ENCODE peak calls at places on chromosomes 12 and 14, in four cellular contexts. One of them, this sample, is unnamed.

GRCh38 chr14:35258420-35258819 is 33.8 kb upstream of the PSMA6 start:
- DNase-seq in HCT116: no peak
- DNase-seq in SK-N-SH: no peak
- DNase-seq in Panc1: no peak
- DNase-seq in this sample: no peak

GRCh38 chr12:52171950-52172512 is 19.8 kb downstream of the KRT80 start:
- DNase-seq in SK-N-SH: no peak
- DNase-seq in HCT116: no peak
- DNase-seq in Panc1: no peak
- DNase-seq in this sample: no peak

GRCh38 chr12:94151577-94151976 is 3.2 kb downstream of the PLXNC1 start:
- DNase-seq in SK-N-SH: no peak
- DNase-seq in HCT116: no peak
- DNase-seq in Panc1: no peak
- DNase-seq in this sample: no peak

GRCh38 chr14:58082011-58082410 is 70.0 kb downstream of the ARMH4 start:
- DNase-seq in HCT116: no peak
- DNase-seq in SK-N-SH: no peak
- DNase-seq in Panc1: no peak
- DNase-seq in this sample: no peak

GRCh38 chr12:110698171-110698902 is 9.4 kb upstream of the HVCN1 start:
- DNase-seq in HCT116: peak
- DNase-seq in SK-N-SH: no peak
- DNase-seq in Panc1: peak
- DNase-seq in this sample: peak

GRCh38 chr12:132162508-132163031 is 18.3 kb downstream of the NOC4L start:
- DNase-seq in Panc1: no peak
- DNase-seq in SK-N-SH: peak
- DNase-seq in HCT116: no peak
- DNase-seq in this sample: no peak

GRCh38 chr12:114869091-114869834 is 185.3 kb upstream of the TBX3 start:
- DNase-seq in SK-N-SH: peak
- DNase-seq in HCT116: no peak
- DNase-seq in Panc1: no peak
- DNase-seq in this sample: no peak

GRCh38 chr14:74211945-74212580 is 27.2 kb upstream of the VSX2 start:
- DNase-seq in HCT116: no peak
- DNase-seq in Panc1: no peak
- DNase-seq in SK-N-SH: no peak
- DNase-seq in this sample: no peak

GRCh38 chr14:64636208-64636979 is 67.8 kb upstream of the PLEKHG3 start:
- DNase-seq in HCT116: peak
- DNase-seq in Panc1: peak
- DNase-seq in SK-N-SH: peak
- DNase-seq in this sample: peak

GRCh38 chr14:23110579-23111375 is 6.0 kb upstream of the CIROP start:
- DNase-seq in SK-N-SH: no peak
- DNase-seq in HCT116: no peak
- DNase-seq in Panc1: no peak
- DNase-seq in this sample: no peak

GRCh38 chr12:131944601-131945251 is 5.0 kb upstream of the EP400 start:
- DNase-seq in Panc1: no peak
- DNase-seq in SK-N-SH: peak
- DNase-seq in HCT116: no peak
- DNase-seq in this sample: no peak

GRCh38 chr12:68287106-68287505 is 33.7 kb upstream of the IL22 start:
- DNase-seq in HCT116: no peak
- DNase-seq in Panc1: no peak
- DNase-seq in SK-N-SH: no peak
- DNase-seq in this sample: no peak

GRCh38 chr12:100295764-100296555 is 29.0 kb downstream of the SCYL2 start:
- DNase-seq in Panc1: no peak
- DNase-seq in HCT116: no peak
- DNase-seq in SK-N-SH: no peak
- DNase-seq in this sample: no peak

GRCh38 chr14:59306775-59307174 is 118.3 kb downstream of the DAAM1 start:
- DNase-seq in Panc1: no peak
- DNase-seq in SK-N-SH: no peak
- DNase-seq in HCT116: no peak
- DNase-seq in this sample: no peak

GRCh38 chr12:15033029-15033428 is 60.2 kb downstream of the PDE6H start:
- DNase-seq in HCT116: no peak
- DNase-seq in SK-N-SH: no peak
- DNase-seq in Panc1: no peak
- DNase-seq in this sample: no peak

GRCh38 chr12:49635036-49635435 is 11.7 kb downstream of the PRPF40B start:
- DNase-seq in HCT116: no peak
- DNase-seq in SK-N-SH: no peak
- DNase-seq in Panc1: no peak
- DNase-seq in this sample: no peak

GRCh38 chr12:19681007-19681406 is 241.7 kb downstream of the AEBP2 start:
- DNase-seq in SK-N-SH: no peak
- DNase-seq in Panc1: no peak
- DNase-seq in HCT116: no peak
- DNase-seq in this sample: no peak

GRCh38 chr12:57844725-57845477 is 1.6 kb downstream of the CTDSP2 start:
- DNase-seq in SK-N-SH: peak
- DNase-seq in HCT116: peak
- DNase-seq in Panc1: no peak
- DNase-seq in this sample: peak

GRCh38 chr14:69870613-69871012 is 8.6 kb upstream of the SMOC1 start:
- DNase-seq in SK-N-SH: no peak
- DNase-seq in HCT116: no peak
- DNase-seq in Panc1: no peak
- DNase-seq in this sample: no peak

GRCh38 chr12:119838781-119839180 is 38.3 kb downstream of the CIT start:
- DNase-seq in SK-N-SH: no peak
- DNase-seq in Panc1: no peak
- DNase-seq in HCT116: no peak
- DNase-seq in this sample: no peak

GRCh38 chr12:91182664-91183455 is at the start of gene DCN:
- DNase-seq in SK-N-SH: no peak
- DNase-seq in Panc1: no peak
- DNase-seq in HCT116: no peak
- DNase-seq in this sample: no peak

GRCh38 chr12:6310771-6311610 is 509 bp downstream of the PLEKHG6 start:
- DNase-seq in SK-N-SH: no peak
- DNase-seq in HCT116: no peak
- DNase-seq in Panc1: no peak
- DNase-seq in this sample: no peak
- TF ChIP-seq POLR2AphosphoS5 in SK-N-SH: no peak
- TF ChIP-seq POLR2AphosphoS5 in HCT116: peak
- TF ChIP-seq POLR2AphosphoS5 in Panc1: no peak
- TF ChIP-seq POLR2AphosphoS5 in this sample: no peak

GRCh38 chr14:91127411-91127810 is 13.5 kb downstream of the DGLUCY start:
- DNase-seq in Panc1: no peak
- DNase-seq in HCT116: no peak
- DNase-seq in SK-N-SH: no peak
- DNase-seq in this sample: no peak

GRCh38 chr14:91127924-91128323 is 14.1 kb downstream of the DGLUCY start:
- DNase-seq in HCT116: no peak
- DNase-seq in Panc1: no peak
- DNase-seq in SK-N-SH: no peak
- DNase-seq in this sample: no peak

GRCh38 chr14:91126761-91127160 is 12.9 kb downstream of the DGLUCY start:
- DNase-seq in SK-N-SH: no peak
- DNase-seq in Panc1: no peak
- DNase-seq in HCT116: no peak
- DNase-seq in this sample: no peak

GRCh38 chr14:91129261-91129660 is 15.4 kb downstream of the DGLUCY start:
- DNase-seq in Panc1: no peak
- DNase-seq in SK-N-SH: no peak
- DNase-seq in HCT116: no peak
- DNase-seq in this sample: no peak

GRCh38 chr14:91128699-91129098 is 14.8 kb downstream of the DGLUCY start:
- DNase-seq in HCT116: no peak
- DNase-seq in Panc1: no peak
- DNase-seq in SK-N-SH: no peak
- DNase-seq in this sample: no peak
- H3K27ac ChIP-seq in HCT116: no peak
- H3K27ac ChIP-seq in Panc1: no peak
- H3K27ac ChIP-seq in SK-N-SH: no peak
- H3K27ac ChIP-seq in this sample: no peak

GRCh38 chr12:83850531-83850930 is 1062.1 kb downstream of the SLC6A15 start:
- DNase-seq in Panc1: no peak
- DNase-seq in HCT116: no peak
- DNase-seq in SK-N-SH: no peak
- DNase-seq in this sample: no peak

GRCh38 chr12:83843531-83843930 is 1069.1 kb downstream of the SLC6A15 start:
- DNase-seq in HCT116: no peak
- DNase-seq in Panc1: no peak
- DNase-seq in SK-N-SH: no peak
- DNase-seq in this sample: no peak

GRCh38 chr12:83848702-83849101 is 1063.9 kb downstream of the SLC6A15 start:
- DNase-seq in SK-N-SH: no peak
- DNase-seq in Panc1: no peak
- DNase-seq in HCT116: no peak
- DNase-seq in this sample: no peak
- TF ChIP-seq POLR2AphosphoS5 in SK-N-SH: no peak
- TF ChIP-seq POLR2AphosphoS5 in Panc1: no peak
- TF ChIP-seq POLR2AphosphoS5 in HCT116: no peak
- TF ChIP-seq POLR2AphosphoS5 in this sample: no peak

GRCh38 chr14:104972301-104973211 is 5.6 kb downstream of the AHNAK2 start:
- DNase-seq in HCT116: peak
- DNase-seq in SK-N-SH: no peak
- DNase-seq in Panc1: no peak
- DNase-seq in this sample: no peak
- H3K27ac ChIP-seq in HCT116: peak
- H3K27ac ChIP-seq in SK-N-SH: peak
- H3K27ac ChIP-seq in Panc1: peak
- H3K27ac ChIP-seq in this sample: no peak

GRCh38 chr14:90574640-90575131 is 177.9 kb downstream of the CALM1 start:
- DNase-seq in Panc1: no peak
- DNase-seq in SK-N-SH: no peak
- DNase-seq in HCT116: no peak
- DNase-seq in this sample: no peak
- TF ChIP-seq POLR2AphosphoS5 in Panc1: no peak
- TF ChIP-seq POLR2AphosphoS5 in SK-N-SH: no peak
- TF ChIP-seq POLR2AphosphoS5 in HCT116: no peak
- TF ChIP-seq POLR2AphosphoS5 in this sample: no peak

GRCh38 chr14:51691176-51691575 is 39.5 kb downstream of the FRMD6 start:
- DNase-seq in HCT116: no peak
- DNase-seq in SK-N-SH: no peak
- DNase-seq in Panc1: no peak
- DNase-seq in this sample: no peak
- H3K27ac ChIP-seq in HCT116: no peak
- H3K27ac ChIP-seq in SK-N-SH: no peak
- H3K27ac ChIP-seq in Panc1: no peak
- H3K27ac ChIP-seq in this sample: no peak

GRCh38 chr12:569091-569676 is 94.1 kb downstream of the NINJ2 start:
- DNase-seq in HCT116: no peak
- DNase-seq in Panc1: no peak
- DNase-seq in SK-N-SH: no peak
- DNase-seq in this sample: no peak

GRCh38 chr12:569803-570236 is 93.4 kb downstream of the NINJ2 start:
- DNase-seq in HCT116: peak
- DNase-seq in Panc1: peak
- DNase-seq in SK-N-SH: peak
- DNase-seq in this sample: no peak

GRCh38 chr12:570949-571794 is 92.1 kb downstream of the NINJ2 start:
- DNase-seq in HCT116: peak
- DNase-seq in Panc1: peak
- DNase-seq in SK-N-SH: no peak
- DNase-seq in this sample: no peak

GRCh38 chr12:571795-572531 is 91.3 kb downstream of the NINJ2 start:
- DNase-seq in HCT116: peak
- DNase-seq in SK-N-SH: no peak
- DNase-seq in Panc1: peak
- DNase-seq in this sample: no peak

DNA sequence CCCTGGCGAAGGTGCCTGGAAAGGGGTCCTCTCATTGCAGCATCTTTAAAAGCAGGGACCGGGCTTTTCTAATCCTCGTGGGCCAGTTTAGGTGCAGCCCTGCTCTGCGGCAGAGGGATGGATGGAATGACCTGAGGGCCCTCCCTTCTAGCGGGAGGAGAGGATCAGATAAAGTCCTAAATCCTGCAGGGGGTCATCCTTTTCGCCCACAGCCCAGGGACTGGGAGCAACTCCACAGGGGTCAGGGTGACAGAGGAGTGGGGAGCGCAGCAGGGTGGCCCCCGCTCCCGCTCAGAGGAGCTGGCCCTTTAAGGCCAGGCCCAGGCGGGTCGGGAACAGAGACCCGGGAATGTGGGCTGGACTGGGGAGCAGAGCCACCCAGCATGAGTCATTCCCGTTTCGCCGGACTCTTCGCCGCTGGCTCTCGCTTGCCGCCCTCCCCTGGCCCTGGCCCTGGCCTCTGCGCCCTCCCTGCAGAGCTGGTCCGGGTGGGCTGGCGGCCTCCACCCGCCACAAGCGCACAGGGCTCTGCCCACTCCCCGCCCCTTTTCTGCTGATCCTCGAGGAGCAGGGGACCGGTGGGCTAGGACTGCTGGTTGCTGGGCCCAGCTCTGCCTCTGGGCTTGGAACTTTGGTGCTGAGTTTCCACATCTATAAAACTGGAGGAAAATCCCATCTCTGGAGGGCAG is 92.9 kb downstream of the NINJ2 start:
- DNase-seq in Panc1: peak
- DNase-seq in SK-N-SH: peak
- DNase-seq in HCT116: peak
- DNase-seq in this sample: no peak
- TF ChIP-seq POLR2AphosphoS5 in Panc1: peak
- TF ChIP-seq POLR2AphosphoS5 in SK-N-SH: no peak
- TF ChIP-seq POLR2AphosphoS5 in HCT116: peak
- TF ChIP-seq POLR2AphosphoS5 in this sample: no peak

GRCh38 chr14:98184467-98184866 is 1087.5 kb downstream of the BCL11B start:
- DNase-seq in SK-N-SH: no peak
- DNase-seq in Panc1: no peak
- DNase-seq in HCT116: no peak
- DNase-seq in this sample: no peak

GRCh38 chr14:98183556-98183955 is 1088.4 kb downstream of the BCL11B start:
- DNase-seq in HCT116: no peak
- DNase-seq in Panc1: no peak
- DNase-seq in SK-N-SH: no peak
- DNase-seq in this sample: no peak

GRCh38 chr14:98185036-98185435 is 1087.0 kb downstream of the BCL11B start:
- DNase-seq in HCT116: no peak
- DNase-seq in Panc1: no peak
- DNase-seq in SK-N-SH: no peak
- DNase-seq in this sample: no peak

GRCh38 chr14:98182385-98183055 is 1089.5 kb downstream of the BCL11B start:
- DNase-seq in SK-N-SH: no peak
- DNase-seq in Panc1: no peak
- DNase-seq in HCT116: no peak
- DNase-seq in this sample: no peak

DNA sequence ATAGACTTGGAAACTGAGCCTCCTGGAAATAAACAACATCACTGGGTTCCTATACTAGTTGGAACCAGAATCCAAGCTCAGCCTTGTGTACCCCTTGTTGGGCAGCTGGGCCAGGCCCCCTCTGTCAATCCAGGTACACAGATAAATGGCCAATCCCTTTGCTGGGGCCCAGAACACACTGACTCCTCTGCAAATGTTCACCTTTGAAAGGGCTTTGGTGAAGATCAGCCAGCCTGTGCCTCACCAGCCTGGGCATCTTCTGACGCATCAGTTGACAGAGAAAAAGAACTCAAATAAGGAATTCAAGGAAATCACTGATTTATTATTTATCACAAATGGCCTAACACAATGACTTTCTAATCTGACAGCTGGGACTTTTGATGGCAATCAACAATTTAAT is 1090.2 kb downstream of the BCL11B start:
- DNase-seq in Panc1: no peak
- DNase-seq in SK-N-SH: no peak
- DNase-seq in HCT116: no peak
- DNase-seq in this sample: no peak
- H3K27ac ChIP-seq in Panc1: no peak
- H3K27ac ChIP-seq in SK-N-SH: no peak
- H3K27ac ChIP-seq in HCT116: no peak
- H3K27ac ChIP-seq in this sample: no peak

This sample was measured in HL-60.